ENCODE peak calls at places on chromosomes 11 and 22, in four cellular contexts. E is IMR-90, L is A549, Y is GM12878. Z is an unnamed sample.
A peak's percentile ranks its signal among the peaks of the same experiment; 100 is the strongest.

GRCh38 chr22:43740587-43741270 is 71.4 kb downstream of the EFCAB6 start:
- DNase-seq in E (no peak), L (no peak), Y (no peak), Z (no peak)

GRCh38 chr11:57599381-57599780 is 1.9 kb downstream of the SERPING1 start:
- DNase-seq in E (no peak), L (no peak), Y (no peak), Z (no peak)

GRCh38 chr11:66546966-66547661 is 411 bp downstream of the ACTN3 start:
- DNase-seq in E (no peak), L (no peak), Y (no peak), Z (no peak)

GRCh38 chr11:17738350-17739207 is 4.0 kb downstream of the KCNC1 start:
- DNase-seq in E (no peak), L (no peak), Y (no peak), Z (peak; percentile 38)

GRCh38 chr22:24516301-24516737 is 21.2 kb downstream of the UPB1 start:
- DNase-seq in E (peak; percentile 93), L (peak; percentile 19), Y (no peak), Z (no peak)

GRCh38 chr22:48187272-48187855 is 1424.9 kb downstream of the TBC1D22A start:
- DNase-seq in E (no peak), L (no peak), Y (no peak), Z (no peak)

GRCh38 chr11:123328281-123328680 is 101.8 kb upstream of the GRAMD1B start:
- DNase-seq in E (no peak), L (no peak), Y (no peak), Z (no peak)

GRCh38 chr11:8567597-8568198 is 26.3 kb downstream of the STK33 start:
- DNase-seq in E (peak; percentile 20), L (no peak), Y (no peak), Z (no peak)

GRCh38 chr22:29769723-29770321 is 2.7 kb downstream of the UQCR10 start:
- DNase-seq in E (no peak), L (no peak), Y (no peak), Z (no peak)

GRCh38 chr22:35589071-35589735 is 27.9 kb downstream of the MB start:
- DNase-seq in E (peak; percentile 77), L (peak; percentile 97), Y (no peak), Z (peak; percentile 7)

GRCh38 chr22:35587447-35587870 is 29.7 kb downstream of the MB start:
- DNase-seq in E (no peak), L (no peak), Y (no peak), Z (no peak)

GRCh38 chr22:35589736-35590079 is 27.4 kb downstream of the MB start:
- DNase-seq in E (no peak), L (no peak), Y (no peak), Z (no peak)

GRCh38 chr22:35587896-35588295 is 29.2 kb downstream of the MB start:
- DNase-seq in E (no peak), L (no peak), Y (no peak), Z (no peak)

GRCh38 chr22:35586771-35587170 is 30.4 kb downstream of the MB start:
- DNase-seq in E (no peak), L (no peak), Y (no peak), Z (no peak)
- TF ChIP-seq ELK1 in E (no peak), L (no peak), Y (no peak), Z (no peak)

GRCh38 chr11:76287227-76287626 is 80.9 kb upstream of the WNT11 start:
- DNase-seq in E (no peak), L (no peak), Y (no peak), Z (no peak)
- TF ChIP-seq ELK1 in E (no peak), L (no peak), Y (no peak), Z (no peak)

GRCh38 chr11:61569701-61570100 is 11.2 kb downstream of the SYT7 start:
- DNase-seq in E (no peak), L (no peak), Y (no peak), Z (no peak)

GRCh38 chr11:61571869-61572268 is 9.0 kb downstream of the SYT7 start:
- DNase-seq in E (no peak), L (no peak), Y (no peak), Z (no peak)

GRCh38 chr11:61571337-61571736 is 9.5 kb downstream of the SYT7 start:
- DNase-seq in E (no peak), L (no peak), Y (no peak), Z (no peak)

GRCh38 chr11:61564936-61565696 is 15.8 kb downstream of the SYT7 start:
- DNase-seq in E (no peak), L (no peak), Y (no peak), Z (no peak)

GRCh38 chr11:61567286-61568061 is 13.4 kb downstream of the SYT7 start:
- DNase-seq in E (peak; percentile 73), L (peak; percentile 87), Y (no peak), Z (peak; percentile 90)
- TF ChIP-seq ELK1 in E (no peak), L (no peak), Y (no peak), Z (no peak)

GRCh38 chr11:60428517-60428916 is 855 bp upstream of the MS4A5 start:
- DNase-seq in E (no peak), L (peak; percentile 3), Y (no peak), Z (no peak)
- TF ChIP-seq ELK1 in E (no peak), L (no peak), Y (no peak), Z (no peak)

GRCh38 chr11:60563553-60564235 is 48.5 kb downstream of the MS4A13 start:
- DNase-seq in E (no peak), L (peak; percentile 10), Y (no peak), Z (no peak)
- TF ChIP-seq ELK1 in E (no peak), L (no peak), Y (no peak), Z (no peak)

Z was measured in K562.